ENCODE peak calls at places on chromosomes 13 and 19, in nine cellular contexts. R is cerebellum; V is NCI-H748 treated with DMSO at 0.1 percent for 48 hours; J is activated T-cell treated with anti-CD3 and anti-CD28 coated beads for 1 hour; T is HEK293T; K is CD4-positive, alpha-beta T cell; O is activated CD4-positive, alpha-beta T cell treated with anti-CD3 and anti-CD28 coated beads for 48 hours; D is NCI-H446 treated with DMSO at 0.1 percent for 48 hours; L is neural progenitor cell. U is an unnamed sample.

GRCh38 chr19:28898279-28898678 is 314.7 kb downstream of the UQCRFS1 start:
- DNase-seq in R (no peak), V (no peak), J (no peak), T (no peak), K (no peak), O (no peak), D (no peak), L (no peak), U (peak; percentile 91)

GRCh38 chr19:413756-414420 is 4.9 kb upstream of the C2CD4C start:
- DNase-seq in R (no peak), V (peak; percentile 40), J (no peak), T (no peak), K (no peak), O (no peak), D (no peak), L (no peak), U (no peak)

GRCh38 chr19:8371011-8371804 is 7.3 kb downstream of the ANGPTL4 start:
- DNase-seq in R (no peak), V (no peak), J (no peak), T (no peak), K (no peak), O (no peak), D (no peak), L (no peak), U (no peak)

GRCh38 chr19:12703056-12703455 is 6.6 kb upstream of the FBXW9 start:
- DNase-seq in R (no peak), V (no peak), J (no peak), T (peak; percentile 70), K (no peak), O (peak; percentile 52), D (peak; percentile 24), L (peak; percentile 91), U (no peak)

GRCh38 chr19:34310494-34310981 is 54.5 kb upstream of the GPI start:
- DNase-seq in R (peak; percentile 28), V (no peak), J (no peak), T (no peak), K (no peak), O (no peak), D (no peak), L (no peak), U (no peak)

GRCh38 chr19:36847968-36848367 is 2.7 kb upstream of the ZNF345 start:
- DNase-seq in R (no peak), V (no peak), J (no peak), T (no peak), K (no peak), O (no peak), D (no peak), L (no peak), U (no peak)

GRCh38 chr19:53553159-53553558 is 15.2 kb downstream of the ZNF331 start:
- DNase-seq in R (no peak), V (no peak), J (no peak), T (no peak), K (no peak), O (no peak), D (no peak), L (no peak), U (no peak)

GRCh38 chr13:95067303-95067702 is 233.9 kb downstream of the ABCC4 start:
- DNase-seq in R (no peak), V (no peak), J (no peak), T (no peak), K (no peak), O (no peak), D (no peak), L (no peak), U (no peak)

GRCh38 chr19:32041681-32042292 is 303.6 kb upstream of the ZNF507 start:
- DNase-seq in R (peak; percentile 3), V (peak; percentile 3), J (no peak), T (peak; percentile 64), K (no peak), O (peak; percentile 60), D (no peak), L (peak; percentile 77), U (peak; percentile 36)

GRCh38 chr13:32316030-32316344 is 679 bp downstream of the BRCA2 start:
- DNase-seq in R (no peak), V (peak; percentile 95), J (no peak), T (no peak), K (no peak), O (no peak), D (no peak), L (peak; percentile 63), U (no peak)

GRCh38 chr19:11375143-11375948 is 880 bp downstream of the SWSAP1 start:
- DNase-seq in R (no peak), V (no peak), J (peak; percentile 60), T (peak; percentile 27), K (peak; percentile 76), O (peak; percentile 82), D (peak; percentile 27), L (peak; percentile 59), U (no peak)

GRCh38 chr13:40552895-40553294 is 113.5 kb downstream of the FOXO1 start:
- DNase-seq in R (no peak), V (no peak), J (no peak), T (no peak), K (no peak), O (no peak), D (no peak), L (no peak), U (no peak)

GRCh38 chr19:40192758-40193586 is 1.7 kb downstream of the MAP3K10 start:
- DNase-seq in R (no peak), V (no peak), J (no peak), T (no peak), K (no peak), O (no peak), D (no peak), L (no peak), U (no peak)

U was measured in myocyte.